ENCODE peak calls at places on chromosome 1, in eight cellular contexts. X, I, O, W, F, Q, D and G are unnamed samples.

GRCh38 chr1:163870666-163871065 is 548.9 kb downstream of the NUF2 start:
- DNase-seq in I (no peak), F (no peak), D (no peak), O (no peak), X (no peak), W (no peak), Q (no peak), G (no peak)

GRCh38 chr1:169921080-169921479 is 27.4 kb upstream of the SCYL3 start:
- DNase-seq in F (no peak), Q (no peak), X (no peak), I (no peak), W (no peak), D (no peak), O (no peak), G (no peak)

GRCh38 chr1:218705911-218706893 is 361.1 kb downstream of the TGFB2 start:
- DNase-seq in D (no peak), Q (no peak), F (no peak), W (peak; percentile 88), O (no peak), X (peak; percentile 89), I (peak; percentile 100), G (no peak)

GRCh38 chr1:1123581-1124507 is 8.0 kb upstream of the C1orf159 start:
- DNase-seq in W (no peak), X (peak; percentile 30), D (no peak), F (no peak), I (no peak), O (peak; percentile 33), Q (no peak), G (no peak)

GRCh38 chr1:66605419-66605997 is 71.6 kb downstream of the SGIP1 start:
- DNase-seq in F (no peak), W (no peak), O (no peak), X (no peak), D (no peak), Q (no peak), I (peak; percentile 8), G (no peak)

GRCh38 chr1:2049517-2050481 is at the start of gene PRKCZ:
- DNase-seq in O (peak; percentile 63), I (peak; percentile 99), Q (peak; percentile 96), X (no peak), F (peak; percentile 71), D (peak; percentile 94), W (peak; percentile 98), G (peak; percentile 97)

GRCh38 chr1:164611754-164612642 is 53.0 kb downstream of the PBX1 start:
- DNase-seq in I (peak; percentile 93), D (peak; percentile 77), Q (no peak), F (peak; percentile 33), W (peak; percentile 91), X (peak; percentile 70), O (no peak), G (peak; percentile 69)

GRCh38 chr1:156794506-156795373 is 21.9 kb downstream of the SH2D2A start:
- DNase-seq in Q (no peak), D (no peak), W (no peak), O (no peak), F (no peak), I (no peak), X (no peak), G (no peak)

GRCh38 chr1:2073382-2074230 is 23.4 kb downstream of the PRKCZ start:
- DNase-seq in D (no peak), Q (no peak), X (peak; percentile 42), I (no peak), O (peak; percentile 90), F (no peak), W (no peak), G (peak; percentile 66)

GRCh38 chr1:22975694-22976093 is 3.0 kb upstream of the LACTBL1 start:
- DNase-seq in F (no peak), X (peak; percentile 26), O (no peak), I (peak; percentile 39), W (peak; percentile 13), D (no peak), Q (no peak), G (no peak)

DNA sequence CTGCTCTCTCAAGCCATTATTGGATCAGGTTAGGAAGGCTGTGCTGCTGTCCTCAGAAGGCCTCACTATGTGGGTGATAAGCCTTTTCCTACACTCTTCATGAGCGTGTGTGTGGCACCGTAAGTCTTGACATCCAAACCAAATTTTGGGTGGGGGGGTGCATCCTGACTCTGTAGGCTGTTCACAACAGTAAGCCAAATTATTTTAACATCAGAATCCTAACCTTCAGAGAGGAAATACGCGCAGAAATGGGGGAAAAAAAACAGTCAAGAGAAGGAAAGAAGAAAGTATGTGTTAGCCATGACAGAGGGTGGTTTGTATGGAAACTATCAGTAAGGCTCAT is 21.0 kb downstream of the STPG1 start:
- DNase-seq in X (no peak), F (no peak), I (no peak), D (no peak), O (no peak), Q (no peak), W (no peak), G (no peak)
- TF ChIP-seq CTCF in X (no peak), F (peak; percentile 22), I (peak; percentile 20), D (peak; percentile 23), O (peak; percentile 62), Q (no peak), W (no peak), G (no peak)

GRCh38 chr1:19100008-19100407 is 110.1 kb downstream of the UBR4 start:
- DNase-seq in D (no peak), O (no peak), I (no peak), Q (no peak), F (no peak), W (no peak), X (no peak), G (no peak)

GRCh38 chr1:19101244-19101643 is 108.8 kb downstream of the UBR4 start:
- DNase-seq in O (no peak), F (no peak), Q (no peak), X (peak; percentile 76), D (no peak), I (peak; percentile 12), W (no peak), G (no peak)

GRCh38 chr1:19096990-19097389 is 113.1 kb downstream of the UBR4 start:
- DNase-seq in I (no peak), F (no peak), D (no peak), Q (no peak), O (no peak), W (no peak), X (no peak), G (no peak)

GRCh38 chr1:19091539-19091938 is 118.5 kb downstream of the UBR4 start:
- DNase-seq in D (no peak), O (no peak), F (no peak), W (no peak), I (no peak), Q (no peak), X (no peak), G (no peak)

DNA sequence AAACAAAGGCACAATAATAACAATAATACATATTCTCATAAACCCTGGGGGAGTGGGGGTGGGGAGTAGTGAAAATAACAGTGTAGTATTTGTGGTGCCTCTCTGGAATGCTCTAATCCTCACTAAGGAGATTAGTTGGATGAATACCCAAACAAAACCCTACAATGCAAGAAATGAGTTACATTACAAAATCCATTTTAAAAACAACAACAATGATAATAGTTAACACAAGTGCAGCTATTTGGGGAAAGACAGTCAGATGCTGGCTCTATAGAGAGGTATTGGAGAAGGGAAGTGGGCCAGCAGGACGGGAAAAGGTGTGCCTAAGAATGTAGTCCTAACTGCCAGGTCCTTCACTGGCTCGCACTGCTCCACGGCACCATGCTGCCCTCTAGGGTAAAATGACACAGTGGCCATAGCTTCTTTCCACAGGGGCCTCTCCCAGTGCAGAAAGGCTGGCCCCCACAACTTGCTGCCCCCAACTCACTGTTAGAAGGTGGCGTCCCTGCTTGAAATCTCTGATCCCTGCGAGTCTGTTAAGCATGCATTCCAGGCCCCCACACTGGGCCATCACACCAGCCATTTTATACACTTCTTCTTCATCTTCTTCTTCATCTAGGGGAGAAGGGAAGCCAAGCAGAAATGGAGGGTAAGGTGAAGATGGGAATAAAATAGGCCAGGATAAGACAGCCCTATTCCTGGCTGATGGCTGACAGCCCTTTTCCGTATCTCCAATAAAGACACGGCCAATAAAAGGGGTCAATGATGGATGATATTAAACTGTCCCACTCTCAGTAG is 113.8 kb downstream of the UBR4 start:
- DNase-seq in F (peak; percentile 53), W (peak; percentile 71), I (peak; percentile 74), Q (no peak), D (peak; percentile 64), O (peak; percentile 49), X (no peak), G (peak; percentile 61)
- TF ChIP-seq CTCF in F (peak; percentile 69), W (peak; percentile 85), I (peak; percentile 82), Q (peak; percentile 38), D (peak; percentile 36), O (no peak), X (peak; percentile 16), G (peak; percentile 59)

GRCh38 chr1:85572574-85572973 is 8.0 kb upstream of the CCN1 start:
- DNase-seq in F (no peak), W (peak; percentile 73), I (no peak), O (no peak), D (no peak), Q (no peak), X (no peak), G (no peak)

GRCh38 chr1:85570446-85571180 is 9.9 kb upstream of the CCN1 start:
- DNase-seq in X (no peak), F (no peak), I (no peak), Q (no peak), W (no peak), O (no peak), D (no peak), G (no peak)

GRCh38 chr1:85571830-85572229 is 8.7 kb upstream of the CCN1 start:
- DNase-seq in X (no peak), I (peak; percentile 91), F (no peak), W (peak; percentile 97), O (no peak), D (no peak), Q (no peak), G (no peak)

GRCh38 chr1:85569737-85570404 is 10.7 kb upstream of the CCN1 start:
- DNase-seq in I (no peak), F (no peak), Q (no peak), W (no peak), X (no peak), D (no peak), O (no peak), G (no peak)

GRCh38 chr1:85571181-85571540 is 9.4 kb upstream of the CCN1 start:
- DNase-seq in X (no peak), F (no peak), D (no peak), Q (no peak), I (peak; percentile 32), O (no peak), W (no peak), G (no peak)
- TF ChIP-seq CTCF in X (no peak), F (no peak), D (no peak), Q (no peak), I (no peak), O (no peak), W (no peak), G (no peak)

GRCh38 chr1:65021792-65022191 is 55.4 kb upstream of the JAK1 start:
- DNase-seq in F (no peak), D (no peak), X (no peak), I (no peak), O (no peak), W (no peak), Q (no peak), G (no peak)

GRCh38 chr1:65026235-65026634 is 59.9 kb upstream of the JAK1 start:
- DNase-seq in X (no peak), Q (no peak), F (no peak), D (no peak), I (no peak), O (no peak), W (no peak), G (peak; percentile 3)

GRCh38 chr1:65022264-65022663 is 55.9 kb upstream of the JAK1 start:
- DNase-seq in O (no peak), F (no peak), D (no peak), X (no peak), W (no peak), I (no peak), Q (no peak), G (no peak)

GRCh38 chr1:65025794-65026193 is 59.4 kb upstream of the JAK1 start:
- DNase-seq in D (no peak), O (no peak), I (no peak), W (no peak), Q (no peak), F (no peak), X (no peak), G (no peak)

GRCh38 chr1:65020774-65021173 is 54.4 kb upstream of the JAK1 start:
- DNase-seq in W (no peak), D (no peak), I (peak; percentile 23), Q (no peak), X (no peak), O (no peak), F (no peak), G (peak; percentile 8)
- TF ChIP-seq CTCF in W (peak; percentile 24), D (no peak), I (peak; percentile 61), Q (no peak), X (peak; percentile 42), O (no peak), F (peak; percentile 32), G (peak; percentile 28)